ENCODE peak calls at places on chromosomes 11 and 22, in six cellular contexts. P is CD8-positive, alpha-beta memory T cell; G is fibroblast of lung; N is small intestine; Z is upper lobe of right lung; F is tibial nerve. D is an unnamed sample.

GRCh38 chr11:125036933-125037332 is 26.2 kb upstream of the SLC37A2 start:
- DNase-seq in P (no peak), G (peak; percentile 89), N (no peak), Z (no peak), F (no peak), D (no peak)

GRCh38 chr11:32259641-32260081 is 168.8 kb downstream of the RCN1 start:
- DNase-seq in P (no peak), G (peak; percentile 99), N (peak; percentile 7), Z (peak; percentile 68), F (no peak), D (no peak)

GRCh38 chr11:24386551-24387404 is 110.1 kb upstream of the LUZP2 start:
- DNase-seq in P (no peak), G (peak; percentile 69), N (peak; percentile 4), Z (no peak), F (no peak), D (peak; percentile 10)

GRCh38 chr22:36986242-36986821 is 32.9 kb downstream of the TST start:
- DNase-seq in P (no peak), G (peak; percentile 18), N (peak; percentile 59), Z (no peak), F (no peak), D (no peak)

GRCh38 chr11:46327829-46328228 is 19.4 kb upstream of the DGKZ start:
- DNase-seq in P (no peak), G (no peak), N (no peak), Z (no peak), F (no peak), D (no peak)

GRCh38 chr11:19079643-19080440 is 19.3 kb upstream of the MRGPRX2 start:
- DNase-seq in P (no peak), G (peak; percentile 60), N (no peak), Z (no peak), F (no peak), D (no peak)

GRCh38 chr11:74905326-74905725 is 43.6 kb downstream of the XRRA1 start:
- DNase-seq in P (no peak), G (no peak), N (no peak), Z (no peak), F (no peak), D (no peak)

GRCh38 chr11:40679276-40679675 is 780.2 kb downstream of the LRRC4C start:
- DNase-seq in P (no peak), G (no peak), N (no peak), Z (no peak), F (no peak), D (no peak)

GRCh38 chr11:73237471-73238290 is 19.6 kb downstream of the P2RY2 start:
- DNase-seq in P (no peak), G (peak; percentile 24), N (no peak), Z (peak; percentile 46), F (no peak), D (no peak)

GRCh38 chr11:8033312-8033715 is 46.2 kb downstream of the EIF3F start:
- DNase-seq in P (peak; percentile 34), G (peak; percentile 84), N (peak; percentile 67), Z (peak; percentile 79), F (peak; percentile 71), D (peak; percentile 16)

GRCh38 chr11:199004-199581 is 6.2 kb downstream of the SCGB1C1 start:
- DNase-seq in P (no peak), G (no peak), N (no peak), Z (peak; percentile 63), F (no peak), D (no peak)

GRCh38 chr11:34656062-34656720 is 35.3 kb downstream of the EHF start:
- DNase-seq in P (no peak), G (no peak), N (peak; percentile 53), Z (no peak), F (no peak), D (no peak)

GRCh38 chr22:35961480-35961902 is 67.1 kb downstream of the RBFOX2 start:
- DNase-seq in P (no peak), G (peak; percentile 66), N (no peak), Z (no peak), F (no peak), D (peak; percentile 61)

GRCh38 chr22:32618461-32619140 is 144.0 kb downstream of the FBXO7 start:
- DNase-seq in P (no peak), G (peak; percentile 45), N (no peak), Z (no peak), F (peak; percentile 26), D (no peak)

GRCh38 chr11:74681686-74682651 is 49.3 kb downstream of the CHRDL2 start:
- DNase-seq in P (no peak), G (no peak), N (no peak), Z (peak; percentile 63), F (no peak), D (no peak)

GRCh38 chr22:33780761-33781160 is 139.5 kb downstream of the LARGE1 start:
- DNase-seq in P (no peak), G (no peak), N (peak; percentile 72), Z (no peak), F (no peak), D (no peak)

GRCh38 chr11:16013649-16014275 is 342.6 kb downstream of the SOX6 start:
- DNase-seq in P (no peak), G (peak; percentile 56), N (no peak), Z (no peak), F (no peak), D (no peak)

DNA sequence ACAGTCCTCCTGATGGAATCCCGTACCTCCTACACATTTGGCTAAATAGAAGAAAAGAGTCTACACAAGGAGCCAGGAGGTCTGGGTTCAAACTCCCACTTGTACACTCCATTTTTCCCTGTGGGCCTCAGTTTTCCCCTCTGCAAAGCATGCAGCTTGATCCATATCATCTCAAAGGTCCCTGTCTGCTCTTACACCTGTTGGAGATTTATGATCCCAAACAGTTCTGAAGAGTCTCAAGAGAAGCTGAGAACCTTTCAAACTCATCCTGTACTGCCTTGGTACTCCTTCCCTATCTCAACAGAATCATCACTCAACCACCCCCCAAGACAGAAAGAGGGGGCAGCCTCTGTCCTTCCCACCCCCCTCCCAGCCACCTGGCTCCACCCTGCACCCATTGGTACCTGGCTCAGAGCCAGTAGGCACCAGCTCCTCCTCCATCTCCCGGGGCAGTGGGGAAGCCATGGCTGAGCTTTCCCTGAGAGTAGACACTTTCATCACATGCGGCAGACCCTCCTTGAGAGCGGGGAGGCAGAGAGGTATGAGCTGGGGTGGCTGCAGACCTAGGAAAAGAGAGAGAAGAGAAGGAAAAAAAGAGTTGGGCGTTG is 3.3 kb downstream of the TNKS1BP1 start:
- DNase-seq in P (no peak), G (no peak), N (no peak), Z (no peak), F (no peak), D (no peak)
- H3K4me3 ChIP-seq in P (no peak overlapping the region), G (peak overlapping the region; percentile 91), N (peak overlapping the region; percentile 25), Z (peak overlapping the region; percentile 44), F (peak overlapping the region; percentile 26), D (peak overlapping the region; percentile 23)

GRCh38 chr11:64080390-64080789 is 44.7 kb downstream of the FLRT1 start:
- DNase-seq in P (no peak), G (no peak), N (no peak), Z (no peak), F (no peak), D (no peak)
- H3K27me3 ChIP-seq in P (no peaks in the 10 kb centered on the region), G (peaks cover 4% of the 10 kb centered on the region), N (no peaks in the 10 kb centered on the region), Z (no peaks in the 10 kb centered on the region), F (no peaks in the 10 kb centered on the region), D (no peaks in the 10 kb centered on the region)

GRCh38 chr11:117098269-117099231 is at the start of gene SIK3:
- DNase-seq in P (peak; percentile 94), G (peak; percentile 92), N (peak; percentile 84), Z (peak; percentile 97), F (peak; percentile 89), D (peak; percentile 85)

GRCh38 chr11:117096973-117097566 is 1.2 kb downstream of the SIK3 start:
- DNase-seq in P (no peak), G (no peak), N (no peak), Z (no peak), F (no peak), D (no peak)

GRCh38 chr11:117096140-117096972 is 1.9 kb downstream of the SIK3 start:
- DNase-seq in P (no peak), G (peak; percentile 24), N (peak; percentile 24), Z (no peak), F (no peak), D (no peak)

GRCh38 chr11:117097567-117098268 is 510 bp downstream of the SIK3 start:
- DNase-seq in P (peak; percentile 15), G (no peak), N (peak; percentile 26), Z (peak; percentile 82), F (no peak), D (no peak)

GRCh38 chr11:117099681-117100080 is 1.5 kb upstream of the SIK3 start:
- DNase-seq in P (no peak), G (no peak), N (peak; percentile 55), Z (no peak), F (no peak), D (no peak)
- H3K27ac ChIP-seq in P (peak overlapping the region; percentile 99), G (no peak overlapping the region), N (peak overlapping the region; percentile 90), Z (peak overlapping the region; percentile 99), F (peak overlapping the region; percentile 97), D (no peak overlapping the region)

DNA sequence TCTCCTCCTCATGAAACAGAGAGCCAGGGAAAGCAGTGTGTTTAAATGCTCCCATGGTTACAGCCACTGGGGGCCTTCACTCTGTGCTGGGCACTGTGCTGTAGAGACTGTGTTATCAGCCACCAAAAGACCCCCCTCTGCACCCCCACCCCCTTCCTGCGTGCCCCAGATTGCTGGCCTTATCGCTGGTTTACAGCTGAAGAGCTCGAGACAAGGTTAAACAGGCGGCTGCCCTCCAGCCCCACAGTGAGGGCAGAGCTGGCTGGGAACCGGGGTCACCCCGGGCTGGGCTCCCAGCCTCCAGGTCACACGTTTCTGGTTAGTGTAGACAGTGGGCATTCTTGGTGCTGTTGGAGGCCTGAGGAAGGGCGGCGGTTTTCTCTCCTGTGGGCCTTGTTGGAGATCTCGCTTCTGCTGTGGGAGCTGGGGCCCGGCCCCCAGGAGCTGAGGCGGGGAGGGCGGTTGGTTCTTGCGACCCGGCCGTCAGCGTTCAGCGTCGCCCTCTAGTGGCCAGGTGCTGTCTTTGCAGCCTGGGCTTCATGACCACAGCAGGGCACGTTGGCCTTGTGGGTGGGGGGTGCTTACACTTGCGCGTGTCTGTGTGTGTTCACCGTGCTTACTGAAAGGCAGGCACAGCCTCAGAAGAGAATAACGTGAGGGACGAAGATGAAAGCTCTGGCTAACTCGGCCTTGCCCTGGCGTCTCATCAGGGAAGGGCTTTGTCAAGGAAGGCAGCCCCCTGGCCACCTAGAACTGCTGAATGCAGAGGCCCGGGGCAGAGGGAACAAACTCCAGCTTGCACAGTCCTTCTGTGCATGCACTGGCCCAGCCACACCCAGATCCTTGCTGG is 40.8 kb downstream of the TBC1D22A start:
- DNase-seq in P (peak; percentile 60), G (peak; percentile 9), N (peak; percentile 47), Z (peak; percentile 87), F (no peak), D (peak; percentile 23)
- H3K4me3 ChIP-seq in P (no peak overlapping the region), G (no peak overlapping the region), N (no peak overlapping the region), Z (no peak overlapping the region), F (no peak overlapping the region), D (no peak overlapping the region)

DNA sequence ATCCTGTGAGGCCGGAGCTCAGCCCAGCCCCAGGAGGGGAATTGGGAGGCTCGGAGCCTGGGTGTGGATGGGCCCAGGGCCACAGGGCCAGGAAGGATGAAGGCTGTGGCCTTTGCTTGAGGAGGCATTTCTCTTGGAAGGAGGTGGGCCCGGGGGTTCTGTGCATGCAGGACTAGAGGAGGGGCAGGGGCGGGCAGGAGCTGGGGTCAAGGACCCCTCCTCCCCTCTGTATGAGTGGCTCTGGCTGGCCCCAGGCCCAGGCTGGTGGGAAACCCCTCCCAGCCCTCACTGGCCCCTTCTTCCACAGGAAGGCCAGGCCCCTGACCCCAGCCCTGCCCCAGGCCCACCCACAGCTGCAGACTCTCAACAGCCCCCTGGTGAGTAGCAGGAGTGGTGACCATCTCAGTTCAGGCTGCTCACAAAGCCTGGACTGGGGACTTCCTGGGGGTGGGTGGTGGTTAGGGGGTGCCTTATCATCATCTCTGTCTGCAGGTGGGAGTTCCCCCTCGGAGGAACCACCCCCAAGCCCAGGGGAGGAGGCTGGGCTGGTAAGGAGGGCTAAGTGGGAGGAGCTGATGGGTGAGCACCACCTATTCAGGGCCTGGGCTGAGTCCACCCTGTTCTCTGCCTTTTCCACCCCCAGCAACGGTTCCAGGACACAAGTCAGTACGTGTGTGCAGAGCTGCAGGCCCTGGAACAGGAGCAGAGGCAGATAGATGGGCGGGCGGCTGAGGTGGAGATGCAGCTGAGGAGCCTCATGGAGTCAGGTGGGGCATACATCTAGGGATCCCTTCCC is 6.0 kb downstream of the KCNK7 start:
- DNase-seq in P (no peak), G (no peak), N (no peak), Z (no peak), F (no peak), D (no peak)
- H3K27me3 ChIP-seq in P (no peaks in the 10 kb centered on the region), G (no peaks in the 10 kb centered on the region), N (no peaks in the 10 kb centered on the region), Z (no peaks in the 10 kb centered on the region), F (no peaks in the 10 kb centered on the region), D (no peaks in the 10 kb centered on the region)

D was measured in SJSA1.